ENCODE peak calls at places on chromosomes 12 and 14, in four cellular contexts. L is K562, C is GM12878, A is HepG2. P is an unnamed sample.

GRCh38 chr12:116502141-116502725 is 56.9 kb upstream of the MAP1LC3B2 start:
- DNase-seq in L (no peak), C (no peak), A (no peak), P (no peak)

GRCh38 chr12:57735952-57736742 is 2.4 kb downstream of the AGAP2 start:
- DNase-seq in L (peak), C (no peak), A (peak), P (peak)

GRCh38 chr14:23252006-23252405 is 14.3 kb downstream of the RNF212B start:
- DNase-seq in L (no peak), C (no peak), A (no peak), P (no peak)

GRCh38 chr12:111074965-111075364 is 154.6 kb upstream of the MYL2 start:
- DNase-seq in L (no peak), C (no peak), A (no peak), P (no peak)

GRCh38 chr14:102805941-102806340 is 28.7 kb downstream of the TRAF3 start:
- DNase-seq in L (no peak), C (no peak), A (no peak), P (no peak)

GRCh38 chr12:8544295-8544694 is 3.6 kb upstream of the CLEC4E start:
- DNase-seq in L (peak), C (peak), A (peak), P (peak)

GRCh38 chr12:117587646-117588287 is 226.3 kb upstream of the NOS1 start:
- DNase-seq in L (peak), C (no peak), A (peak), P (peak)

GRCh38 chr12:15131462-15131861 is 89.8 kb downstream of the RERG start:
- DNase-seq in L (no peak), C (no peak), A (no peak), P (no peak)

GRCh38 chr12:19978193-19978592 is 390.1 kb upstream of the PDE3A start:
- DNase-seq in L (no peak), C (no peak), A (no peak), P (no peak)

GRCh38 chr14:68584786-68585185 is 208.1 kb downstream of the ZFP36L1 start:
- DNase-seq in L (no peak), C (no peak), A (no peak), P (no peak)
- TF ChIP-seq FOXK2 in L (no peak), C (no peak), A (no peak), P (no peak)

DNA sequence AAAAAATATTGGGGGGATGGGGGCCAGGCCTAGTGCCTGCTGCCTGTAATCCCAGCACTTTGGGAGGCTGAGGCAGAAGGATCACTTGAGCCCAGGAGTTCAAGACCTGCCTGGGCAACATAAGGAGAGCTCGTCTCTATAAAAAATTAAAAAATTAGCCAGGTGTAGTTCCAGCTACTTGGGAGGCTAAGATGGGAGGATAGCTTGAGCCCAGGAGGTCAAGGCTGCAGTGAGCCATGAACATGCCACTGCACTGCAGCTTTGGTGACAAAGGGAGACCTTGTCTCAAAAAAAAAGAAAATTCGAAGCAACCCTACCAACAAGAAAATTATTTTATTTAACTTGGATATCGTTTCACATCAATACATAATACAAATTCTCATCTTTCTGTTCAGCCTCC is 55.1 kb downstream of the NFKBIA start:
- DNase-seq in L (no peak), C (no peak), A (no peak), P (no peak)
- TF ChIP-seq TARDBP in L (no peak), C (no peak), A (no peak), P (no peak)

DNA sequence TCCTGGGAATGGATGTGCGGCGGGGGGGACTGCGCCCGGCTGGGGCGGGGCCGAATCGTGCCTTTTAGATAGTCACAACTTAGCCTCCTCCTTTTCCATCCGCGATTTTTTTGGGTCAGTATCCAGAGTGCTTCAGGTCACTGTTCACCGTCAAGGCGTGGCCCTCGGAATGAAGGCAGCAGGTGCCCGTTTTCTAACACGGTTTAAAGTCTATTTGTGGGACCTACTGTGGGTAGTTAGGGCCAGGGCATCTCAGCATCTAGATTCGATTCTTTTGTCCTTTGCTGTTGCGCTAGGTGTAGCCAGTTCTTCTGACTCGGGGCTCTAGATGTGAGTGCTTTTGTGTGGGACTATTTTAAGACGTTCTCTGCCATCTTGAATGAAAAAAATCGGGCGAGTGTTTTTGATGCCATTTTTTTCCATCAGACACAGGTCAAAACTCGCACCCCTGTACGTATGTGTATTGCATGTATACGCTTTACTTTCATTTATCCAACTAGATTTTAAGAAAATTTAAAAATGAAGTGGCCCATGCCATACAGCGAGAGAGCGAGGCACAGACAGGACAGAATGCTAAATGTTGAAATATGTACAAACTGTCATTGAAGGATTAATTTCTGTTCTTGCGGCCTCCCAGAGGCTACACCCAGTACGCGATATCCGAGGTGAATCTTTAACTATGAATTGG is 701 bp downstream of the VEZT start:
- DNase-seq in L (no peak), C (peak), A (no peak), P (no peak)
- TF ChIP-seq FOXK2 in L (no peak), C (no peak), A (no peak), P (no peak)

DNA sequence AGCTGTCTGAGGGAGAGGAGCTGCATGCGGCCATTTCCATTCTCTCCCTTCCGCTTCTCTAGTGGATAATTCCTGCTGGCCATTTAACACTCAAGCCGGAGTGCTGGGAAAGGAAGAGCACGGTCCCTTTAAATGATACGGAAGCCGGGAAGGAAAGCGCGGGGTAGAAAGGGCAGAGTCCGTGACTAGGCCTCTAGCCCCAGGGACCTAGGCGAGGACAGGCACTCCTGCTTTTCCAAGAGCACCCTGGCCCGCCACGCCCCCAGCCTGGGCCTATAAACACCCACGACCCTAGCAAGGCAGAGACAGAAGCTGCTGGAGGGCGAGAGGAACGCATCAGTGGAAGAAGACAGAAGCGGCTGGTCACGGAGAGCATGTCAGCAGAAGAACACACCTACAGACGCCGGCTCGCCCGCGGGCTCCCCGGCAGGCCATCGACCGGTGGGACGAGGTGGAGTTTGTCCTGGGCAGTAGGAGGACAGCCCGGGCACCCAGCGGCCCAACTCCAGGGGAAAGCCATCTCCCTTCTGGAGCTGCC is 1206.6 kb upstream of the TMEM132C start:
- DNase-seq in L (peak), C (no peak), A (no peak), P (no peak)
- TF ChIP-seq TARDBP in L (no peak), C (no peak), A (no peak), P (no peak)